ENCODE peak calls at places on chromosomes 3 and 15, in nine cellular contexts. T is hippocampal formation; G is stimulated activated CD4-positive, alpha-beta T cell treated with anti-CD3 and anti-CD28 coated beads, Interleukin-2, amount 100 ng/mL, for 48 hours; D is SIG-M5; Y is AG08396; Z is left colon; U is RWPE1; R is iris pigment epithelial cell; K is mesothelial cell of epicardium. Q is an unnamed sample.

GRCh38 chr3:133258358-133258757 is 141.5 kb upstream of the BFSP2 start:
- DNase-seq in T (no peak), G (no peak), D (no peak), Y (no peak), Z (no peak), U (no peak), R (no peak), K (no peak), Q (no peak)

GRCh38 chr3:18634451-18634850 is 209.3 kb upstream of the SATB1 start:
- DNase-seq in T (no peak), G (no peak), D (no peak), Y (no peak), Z (no peak), U (no peak), R (no peak), K (no peak), Q (no peak)

GRCh38 chr3:24400015-24400414 is 94.6 kb downstream of the THRB start:
- DNase-seq in T (no peak), G (no peak), D (no peak), Y (no peak), Z (no peak), U (no peak), R (no peak), K (no peak), Q (no peak)

GRCh38 chr3:13452490-13453335 is 27.4 kb upstream of the HDAC11 start:
- DNase-seq in T (peak), G (peak), D (no peak), Y (peak), Z (peak), U (peak), R (peak), K (peak), Q (peak)

GRCh38 chr3:32239638-32240550 is 1.4 kb downstream of the CMTM8 start:
- DNase-seq in T (no peak), G (peak), D (no peak), Y (peak), Z (peak), U (peak), R (peak), K (no peak), Q (peak)

GRCh38 chr3:112097378-112097777 is 11.2 kb downstream of the C3orf52 start:
- DNase-seq in T (no peak), G (no peak), D (no peak), Y (peak), Z (peak), U (peak), R (peak), K (no peak), Q (peak)

GRCh38 chr3:69671082-69671952 is 67.9 kb upstream of the MITF start:
- DNase-seq in T (peak), G (peak), D (no peak), Y (peak), Z (peak), U (peak), R (peak), K (no peak), Q (no peak)

GRCh38 chr3:79056498-79056897 is 711.3 kb downstream of the ROBO1 start:
- DNase-seq in T (no peak), G (no peak), D (no peak), Y (no peak), Z (no peak), U (no peak), R (no peak), K (no peak), Q (no peak)

GRCh38 chr3:38599886-38600285 is 49.6 kb downstream of the SCN5A start:
- DNase-seq in T (no peak), G (no peak), D (no peak), Y (no peak), Z (no peak), U (no peak), R (no peak), K (no peak), Q (no peak)

GRCh38 chr15:38085931-38086562 is 151.6 kb downstream of the TMCO5A start:
- DNase-seq in T (no peak), G (no peak), D (no peak), Y (peak), Z (no peak), U (no peak), R (peak), K (no peak), Q (no peak)

GRCh38 chr3:12743583-12743982 is 15.5 kb downstream of the TMEM40 start:
- DNase-seq in T (no peak), G (no peak), D (no peak), Y (no peak), Z (no peak), U (no peak), R (no peak), K (no peak), Q (no peak)

GRCh38 chr3:15361494-15362214 is 29.3 kb upstream of the SH3BP5 start:
- DNase-seq in T (no peak), G (peak), D (peak), Y (no peak), Z (peak), U (no peak), R (peak), K (no peak), Q (no peak)

Q was measured in mucosa of descending colon.